ENCODE peak calls at places on chromosomes 1 and 21, in seven cellular contexts. One of them, this sample, is unnamed.

GRCh38 chr1:243254233-243254926 is 701 bp downstream of the CEP170 start:
- DNase-seq in endothelial cell of umbilical vein: peak
- DNase-seq in adrenal gland: peak
- DNase-seq in thyroid gland: peak
- DNase-seq in body of pancreas: peak
- DNase-seq in prostate gland: peak
- DNase-seq in transverse colon: peak
- DNase-seq in this sample: peak

GRCh38 chr1:163399976-163400375 is 78.2 kb downstream of the NUF2 start:
- DNase-seq in endothelial cell of umbilical vein: no peak
- DNase-seq in adrenal gland: no peak
- DNase-seq in thyroid gland: no peak
- DNase-seq in body of pancreas: no peak
- DNase-seq in prostate gland: no peak
- DNase-seq in transverse colon: no peak
- DNase-seq in this sample: no peak

GRCh38 chr21:42214921-42215320 is 4.0 kb upstream of the ABCG1 start:
- DNase-seq in endothelial cell of umbilical vein: no peak
- DNase-seq in adrenal gland: no peak
- DNase-seq in thyroid gland: no peak
- DNase-seq in body of pancreas: no peak
- DNase-seq in prostate gland: no peak
- DNase-seq in transverse colon: no peak
- DNase-seq in this sample: no peak

GRCh38 chr1:245091818-245092637 is 62.8 kb upstream of the KIF26B start:
- DNase-seq in endothelial cell of umbilical vein: peak
- DNase-seq in adrenal gland: peak
- DNase-seq in thyroid gland: peak
- DNase-seq in body of pancreas: peak
- DNase-seq in prostate gland: no peak
- DNase-seq in transverse colon: no peak
- DNase-seq in this sample: peak

GRCh38 chr1:85372683-85373446 is 92.1 kb downstream of the DDAH1 start:
- DNase-seq in endothelial cell of umbilical vein: peak
- DNase-seq in adrenal gland: peak
- DNase-seq in thyroid gland: no peak
- DNase-seq in body of pancreas: peak
- DNase-seq in prostate gland: peak
- DNase-seq in transverse colon: no peak
- DNase-seq in this sample: no peak

GRCh38 chr1:8844421-8845063 is 27.1 kb upstream of the RERE start:
- DNase-seq in endothelial cell of umbilical vein: no peak
- DNase-seq in adrenal gland: no peak
- DNase-seq in thyroid gland: no peak
- DNase-seq in body of pancreas: no peak
- DNase-seq in prostate gland: no peak
- DNase-seq in transverse colon: no peak
- DNase-seq in this sample: no peak

GRCh38 chr1:61757945-61758344 is 15.7 kb downstream of the PATJ start:
- DNase-seq in endothelial cell of umbilical vein: no peak
- DNase-seq in adrenal gland: no peak
- DNase-seq in thyroid gland: no peak
- DNase-seq in body of pancreas: no peak
- DNase-seq in prostate gland: no peak
- DNase-seq in transverse colon: no peak
- DNase-seq in this sample: no peak

GRCh38 chr1:236002025-236002390 is 62.9 kb downstream of the NID1 start:
- DNase-seq in endothelial cell of umbilical vein: no peak
- DNase-seq in adrenal gland: no peak
- DNase-seq in thyroid gland: no peak
- DNase-seq in body of pancreas: no peak
- DNase-seq in prostate gland: no peak
- DNase-seq in transverse colon: peak
- DNase-seq in this sample: no peak

GRCh38 chr1:201648066-201648910 is 109.4 kb downstream of the NAV1 start:
- DNase-seq in endothelial cell of umbilical vein: peak
- DNase-seq in adrenal gland: peak
- DNase-seq in thyroid gland: peak
- DNase-seq in body of pancreas: peak
- DNase-seq in prostate gland: peak
- DNase-seq in transverse colon: peak
- DNase-seq in this sample: peak

GRCh38 chr1:171988243-171988642 is 146.9 kb downstream of the DNM3 start:
- DNase-seq in endothelial cell of umbilical vein: no peak
- DNase-seq in adrenal gland: no peak
- DNase-seq in thyroid gland: no peak
- DNase-seq in body of pancreas: no peak
- DNase-seq in prostate gland: no peak
- DNase-seq in transverse colon: no peak
- DNase-seq in this sample: no peak

GRCh38 chr1:203563291-203563690 is 63.3 kb upstream of the ATP2B4 start:
- DNase-seq in endothelial cell of umbilical vein: no peak
- DNase-seq in adrenal gland: no peak
- DNase-seq in thyroid gland: no peak
- DNase-seq in body of pancreas: no peak
- DNase-seq in prostate gland: no peak
- DNase-seq in transverse colon: no peak
- DNase-seq in this sample: no peak

GRCh38 chr1:180188103-180188506 is 33.4 kb downstream of the QSOX1 start:
- DNase-seq in endothelial cell of umbilical vein: peak
- DNase-seq in adrenal gland: peak
- DNase-seq in thyroid gland: peak
- DNase-seq in body of pancreas: peak
- DNase-seq in prostate gland: peak
- DNase-seq in transverse colon: peak
- DNase-seq in this sample: peak

GRCh38 chr1:18411321-18411720 is 69.4 kb upstream of the KLHDC7A start:
- DNase-seq in endothelial cell of umbilical vein: no peak
- DNase-seq in adrenal gland: no peak
- DNase-seq in thyroid gland: no peak
- DNase-seq in body of pancreas: no peak
- DNase-seq in prostate gland: no peak
- DNase-seq in transverse colon: no peak
- DNase-seq in this sample: no peak

GRCh38 chr1:43383449-43383848 is 6.2 kb downstream of the MED8 start:
- DNase-seq in endothelial cell of umbilical vein: no peak
- DNase-seq in adrenal gland: no peak
- DNase-seq in thyroid gland: no peak
- DNase-seq in body of pancreas: no peak
- DNase-seq in prostate gland: no peak
- DNase-seq in transverse colon: no peak
- DNase-seq in this sample: no peak

GRCh38 chr1:5424802-5425201 is 567.4 kb downstream of the NPHP4 start:
- DNase-seq in endothelial cell of umbilical vein: no peak
- DNase-seq in adrenal gland: no peak
- DNase-seq in thyroid gland: no peak
- DNase-seq in body of pancreas: no peak
- DNase-seq in prostate gland: no peak
- DNase-seq in transverse colon: no peak
- DNase-seq in this sample: no peak

GRCh38 chr1:150516050-150516591 is 569 bp downstream of the FALEC start:
- DNase-seq in endothelial cell of umbilical vein: peak
- DNase-seq in adrenal gland: no peak
- DNase-seq in thyroid gland: no peak
- DNase-seq in body of pancreas: no peak
- DNase-seq in prostate gland: no peak
- DNase-seq in transverse colon: no peak
- DNase-seq in this sample: no peak

GRCh38 chr1:57590978-57591377 is 167.1 kb upstream of the DAB1 start:
- DNase-seq in endothelial cell of umbilical vein: no peak
- DNase-seq in adrenal gland: no peak
- DNase-seq in thyroid gland: no peak
- DNase-seq in body of pancreas: no peak
- DNase-seq in prostate gland: no peak
- DNase-seq in transverse colon: no peak
- DNase-seq in this sample: no peak

GRCh38 chr1:225950905-225951351 is 9.9 kb upstream of the LEFTY2 start:
- DNase-seq in endothelial cell of umbilical vein: no peak
- DNase-seq in adrenal gland: no peak
- DNase-seq in thyroid gland: no peak
- DNase-seq in body of pancreas: no peak
- DNase-seq in prostate gland: no peak
- DNase-seq in transverse colon: no peak
- DNase-seq in this sample: no peak

GRCh38 chr21:33825898-33826297 is 89.7 kb downstream of the ATP5PO start:
- DNase-seq in endothelial cell of umbilical vein: no peak
- DNase-seq in adrenal gland: no peak
- DNase-seq in thyroid gland: no peak
- DNase-seq in body of pancreas: no peak
- DNase-seq in prostate gland: no peak
- DNase-seq in transverse colon: no peak
- DNase-seq in this sample: no peak

GRCh38 chr1:200033511-200034261 is 6.2 kb downstream of the NR5A2 start:
- DNase-seq in endothelial cell of umbilical vein: no peak
- DNase-seq in adrenal gland: no peak
- DNase-seq in thyroid gland: no peak
- DNase-seq in body of pancreas: peak
- DNase-seq in prostate gland: no peak
- DNase-seq in transverse colon: peak
- DNase-seq in this sample: no peak

GRCh38 chr1:209302777-209303642 is 280.5 kb upstream of the CAMK1G start:
- DNase-seq in endothelial cell of umbilical vein: no peak
- DNase-seq in adrenal gland: no peak
- DNase-seq in thyroid gland: no peak
- DNase-seq in body of pancreas: no peak
- DNase-seq in prostate gland: no peak
- DNase-seq in transverse colon: no peak
- DNase-seq in this sample: no peak

GRCh38 chr1:219362702-219363101 is 189.0 kb downstream of the LYPLAL1 start:
- DNase-seq in endothelial cell of umbilical vein: peak
- DNase-seq in adrenal gland: no peak
- DNase-seq in thyroid gland: no peak
- DNase-seq in body of pancreas: no peak
- DNase-seq in prostate gland: no peak
- DNase-seq in transverse colon: no peak
- DNase-seq in this sample: no peak
- TF ChIP-seq POLR2A in endothelial cell of umbilical vein: no peak
- TF ChIP-seq POLR2A in adrenal gland: no peak
- TF ChIP-seq POLR2A in thyroid gland: no peak
- TF ChIP-seq POLR2A in body of pancreas: no peak
- TF ChIP-seq POLR2A in prostate gland: no peak
- TF ChIP-seq POLR2A in transverse colon: no peak
- TF ChIP-seq POLR2A in this sample: no peak

DNA sequence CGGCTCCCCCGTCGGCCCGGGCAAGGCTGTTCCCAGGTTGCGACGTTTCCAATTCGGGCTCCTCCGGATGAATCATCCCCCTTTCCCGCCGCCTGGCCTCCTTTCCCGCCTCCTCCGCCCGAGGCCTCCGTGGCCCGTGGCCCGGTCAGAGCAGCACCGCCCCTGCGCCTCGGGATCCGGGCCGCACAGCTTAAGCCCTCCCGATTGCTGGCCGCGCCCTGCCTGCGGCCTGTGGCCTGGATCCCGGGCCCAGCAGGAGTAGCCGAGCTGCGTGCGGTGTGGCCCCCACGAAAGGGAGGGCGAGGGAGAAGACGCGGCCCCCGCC is 1.1 kb downstream of the TMEM200B start:
- DNase-seq in endothelial cell of umbilical vein: peak
- DNase-seq in adrenal gland: peak
- DNase-seq in thyroid gland: no peak
- DNase-seq in body of pancreas: peak
- DNase-seq in prostate gland: no peak
- DNase-seq in transverse colon: peak
- DNase-seq in this sample: peak
- TF ChIP-seq POLR2A in endothelial cell of umbilical vein: no peak
- TF ChIP-seq POLR2A in adrenal gland: peak
- TF ChIP-seq POLR2A in thyroid gland: no peak
- TF ChIP-seq POLR2A in body of pancreas: no peak
- TF ChIP-seq POLR2A in prostate gland: no peak
- TF ChIP-seq POLR2A in transverse colon: peak
- TF ChIP-seq POLR2A in this sample: no peak

GRCh38 chr1:156750191-156750931 is 1.1 kb downstream of the HDGF start:
- DNase-seq in endothelial cell of umbilical vein: peak
- DNase-seq in adrenal gland: peak
- DNase-seq in thyroid gland: peak
- DNase-seq in body of pancreas: peak
- DNase-seq in prostate gland: peak
- DNase-seq in transverse colon: peak
- DNase-seq in this sample: no peak

GRCh38 chr1:156752843-156753486 is 1.5 kb upstream of the HDGF start:
- DNase-seq in endothelial cell of umbilical vein: no peak
- DNase-seq in adrenal gland: no peak
- DNase-seq in thyroid gland: peak
- DNase-seq in body of pancreas: no peak
- DNase-seq in prostate gland: no peak
- DNase-seq in transverse colon: no peak
- DNase-seq in this sample: no peak

GRCh38 chr1:156750932-156751723 is at the start of gene HDGF:
- DNase-seq in endothelial cell of umbilical vein: peak
- DNase-seq in adrenal gland: peak
- DNase-seq in thyroid gland: peak
- DNase-seq in body of pancreas: peak
- DNase-seq in prostate gland: no peak
- DNase-seq in transverse colon: peak
- DNase-seq in this sample: no peak

GRCh38 chr1:156754219-156754618 is 2.7 kb upstream of the HDGF start:
- DNase-seq in endothelial cell of umbilical vein: no peak
- DNase-seq in adrenal gland: no peak
- DNase-seq in thyroid gland: no peak
- DNase-seq in body of pancreas: no peak
- DNase-seq in prostate gland: no peak
- DNase-seq in transverse colon: no peak
- DNase-seq in this sample: no peak

DNA sequence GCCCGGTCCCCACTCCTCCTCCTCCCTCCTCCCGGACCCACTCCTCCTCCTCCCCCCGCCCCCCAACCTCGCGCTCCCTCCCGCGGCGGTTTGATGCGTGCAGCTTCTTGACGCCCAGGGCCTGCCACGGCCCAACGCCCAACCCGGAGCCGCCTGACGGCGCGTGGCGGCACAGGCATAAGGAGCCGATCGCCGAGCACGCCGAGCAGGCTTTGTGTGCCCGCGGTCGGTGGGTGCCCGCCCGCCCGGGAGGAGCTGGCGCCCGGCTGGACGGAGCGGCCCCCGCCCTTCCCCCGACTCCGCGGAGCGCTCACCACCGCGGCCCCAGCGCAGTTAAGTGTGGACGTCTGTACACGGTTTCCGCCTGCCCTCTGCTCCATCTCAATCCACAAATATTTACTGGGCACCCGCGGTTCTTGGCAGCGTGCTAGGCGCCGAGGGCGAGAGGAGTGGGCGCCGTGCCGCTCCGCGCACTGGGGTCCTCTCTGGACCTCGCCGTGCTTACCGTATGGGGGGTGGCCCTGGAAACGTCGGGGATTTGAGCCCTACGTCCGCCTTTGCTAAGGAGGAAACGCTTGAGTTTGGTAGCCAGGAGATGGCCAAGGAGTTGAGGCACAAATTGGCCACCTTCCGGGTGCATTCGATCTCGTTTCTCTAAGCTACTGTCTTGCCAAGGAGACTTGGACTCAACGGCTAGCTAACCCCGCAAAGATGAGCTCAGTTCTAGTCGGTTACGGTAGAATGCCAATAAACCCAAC is 428 bp upstream of the HDGF start:
- DNase-seq in endothelial cell of umbilical vein: peak
- DNase-seq in adrenal gland: peak
- DNase-seq in thyroid gland: peak
- DNase-seq in body of pancreas: peak
- DNase-seq in prostate gland: peak
- DNase-seq in transverse colon: peak
- DNase-seq in this sample: peak
- TF ChIP-seq POLR2A in endothelial cell of umbilical vein: peak
- TF ChIP-seq POLR2A in adrenal gland: peak
- TF ChIP-seq POLR2A in thyroid gland: no peak
- TF ChIP-seq POLR2A in body of pancreas: peak
- TF ChIP-seq POLR2A in prostate gland: no peak
- TF ChIP-seq POLR2A in transverse colon: peak
- TF ChIP-seq POLR2A in this sample: peak

GRCh38 chr1:88892146-88892877 is 945 bp upstream of the GTF2B start:
- DNase-seq in endothelial cell of umbilical vein: peak
- DNase-seq in adrenal gland: no peak
- DNase-seq in thyroid gland: no peak
- DNase-seq in body of pancreas: peak
- DNase-seq in prostate gland: no peak
- DNase-seq in transverse colon: no peak
- DNase-seq in this sample: no peak
- TF ChIP-seq POLR2A in endothelial cell of umbilical vein: no peak
- TF ChIP-seq POLR2A in adrenal gland: peak
- TF ChIP-seq POLR2A in thyroid gland: no peak
- TF ChIP-seq POLR2A in body of pancreas: no peak
- TF ChIP-seq POLR2A in prostate gland: no peak
- TF ChIP-seq POLR2A in transverse colon: no peak
- TF ChIP-seq POLR2A in this sample: no peak